ENCODE peak calls at places on chromosomes 7 and 10, in four cellular contexts. One of them, this sample, is unnamed.

GRCh38 chr10:71112138-71112785 is 100.1 kb upstream of the UNC5B start:
- DNase-seq in adrenal gland: no peak
- DNase-seq in Jurkat, Clone E6-1: no peak
- DNase-seq in heart left ventricle: no peak
- DNase-seq in this sample: no peak

GRCh38 chr7:36809510-36809909 is 85.2 kb upstream of the AOAH start:
- DNase-seq in adrenal gland: no peak
- DNase-seq in Jurkat, Clone E6-1: no peak
- DNase-seq in heart left ventricle: no peak
- DNase-seq in this sample: no peak

GRCh38 chr10:11891776-11892486 is 68.8 kb downstream of the PROSER2 start:
- DNase-seq in heart left ventricle: no peak
- DNase-seq in adrenal gland: no peak
- DNase-seq in Jurkat, Clone E6-1: no peak
- DNase-seq in this sample: no peak

GRCh38 chr10:63129888-63130287 is 3.2 kb upstream of the NRBF2 start:
- DNase-seq in heart left ventricle: no peak
- DNase-seq in Jurkat, Clone E6-1: no peak
- DNase-seq in adrenal gland: no peak
- DNase-seq in this sample: no peak

GRCh38 chr7:54546081-54546985 is 4.2 kb downstream of the VSTM2A start:
- DNase-seq in heart left ventricle: no peak
- DNase-seq in Jurkat, Clone E6-1: no peak
- DNase-seq in adrenal gland: peak
- DNase-seq in this sample: no peak

GRCh38 chr10:103951942-103952341 is 15.0 kb upstream of the SLK start:
- DNase-seq in Jurkat, Clone E6-1: no peak
- DNase-seq in heart left ventricle: no peak
- DNase-seq in adrenal gland: no peak
- DNase-seq in this sample: no peak

GRCh38 chr7:101243786-101244384 is 996 bp downstream of the FIS1 start:
- DNase-seq in Jurkat, Clone E6-1: no peak
- DNase-seq in adrenal gland: peak
- DNase-seq in heart left ventricle: no peak
- DNase-seq in this sample: peak

GRCh38 chr7:128841961-128842673 is 11.9 kb downstream of the FLNC start:
- DNase-seq in Jurkat, Clone E6-1: no peak
- DNase-seq in heart left ventricle: peak
- DNase-seq in adrenal gland: peak
- DNase-seq in this sample: peak

GRCh38 chr7:134777470-134777869 is 2.0 kb upstream of the CALD1 start:
- DNase-seq in adrenal gland: no peak
- DNase-seq in heart left ventricle: no peak
- DNase-seq in Jurkat, Clone E6-1: no peak
- DNase-seq in this sample: no peak

GRCh38 chr7:92504563-92504962 is 23.8 kb downstream of the PEX1 start:
- DNase-seq in Jurkat, Clone E6-1: no peak
- DNase-seq in heart left ventricle: peak
- DNase-seq in adrenal gland: peak
- DNase-seq in this sample: no peak

GRCh38 chr10:96395931-96396877 is 37.4 kb upstream of the OPALIN start:
- DNase-seq in adrenal gland: peak
- DNase-seq in heart left ventricle: peak
- DNase-seq in Jurkat, Clone E6-1: peak
- DNase-seq in this sample: peak

This sample was measured in heart right ventricle.